ENCODE peak calls at places on chromosomes 7 and 10, in four cellular contexts. Q is MM.1S, P is adipocyte, V is K562. B is an unnamed sample.

GRCh38 chr7:94366827-94367226 is 27.9 kb upstream of the COL1A2 start:
- DNase-seq in Q (no peak), P (no peak), V (no peak), B (no peak)

GRCh38 chr7:44208085-44208484 is 7.3 kb downstream of the YKT6 start:
- DNase-seq in Q (no peak), P (no peak), V (no peak), B (no peak)

GRCh38 chr10:34217524-34217923 is 597.6 kb downstream of the PARD3 start:
- DNase-seq in Q (no peak), P (peak), V (no peak), B (no peak)

GRCh38 chr10:47256753-47257336 is 43.2 kb upstream of the GDF10 start:
- DNase-seq in Q (no peak), P (no peak), V (no peak), B (no peak)

GRCh38 chr7:80445351-80445750 is 66.5 kb downstream of the GNAT3 start:
- DNase-seq in Q (no peak), P (no peak), V (no peak), B (no peak)

GRCh38 chr10:8331387-8331786 is 276.9 kb downstream of the GATA3 start:
- DNase-seq in Q (no peak), P (no peak), V (no peak), B (no peak)

GRCh38 chr7:100477871-100478248 is 1.2 kb downstream of the TSC22D4 start:
- DNase-seq in Q (no peak), P (peak), V (peak), B (no peak)

GRCh38 chr7:15709978-15710377 is 23.5 kb upstream of the MEOX2 start:
- DNase-seq in Q (no peak), P (no peak), V (no peak), B (no peak)

GRCh38 chr10:14751576-14752330 is 22.9 kb downstream of the FAM107B start:
- DNase-seq in Q (no peak), P (peak), V (no peak), B (peak)

GRCh38 chr7:140039071-140039470 is 23.7 kb downstream of the PARP12 start:
- DNase-seq in Q (no peak), P (no peak), V (no peak), B (no peak)

GRCh38 chr7:117873056-117873932 is at the start of gene CTTNBP2:
- DNase-seq in Q (peak), P (peak), V (peak), B (peak)

GRCh38 chr7:139623518-139623917 is 100.0 kb downstream of the CLEC2L start:
- DNase-seq in Q (no peak), P (no peak), V (peak), B (no peak)

GRCh38 chr10:114491933-114492332 is 87.6 kb upstream of the AFAP1L2 start:
- DNase-seq in Q (no peak), P (no peak), V (no peak), B (peak)

GRCh38 chr7:98559958-98560357 is 57.1 kb upstream of the NPTX2 start:
- DNase-seq in Q (peak), P (no peak), V (no peak), B (no peak)

GRCh38 chr7:137816696-137817320 is 30.0 kb downstream of the DGKI start:
- DNase-seq in Q (no peak), P (peak), V (no peak), B (peak)

GRCh38 chr7:96989241-96989858 is 16.0 kb upstream of the DLX6 start:
- DNase-seq in Q (no peak), P (no peak), V (no peak), B (no peak)

GRCh38 chr10:5644930-5645329 is 21.5 kb downstream of the ASB13 start:
- DNase-seq in Q (no peak), P (no peak), V (no peak), B (no peak)

GRCh38 chr7:74395745-74396311 is 57.9 kb upstream of the GTF2IRD1 start:
- DNase-seq in Q (no peak), P (no peak), V (no peak), B (no peak)

GRCh38 chr10:76231258-76231934 is 800.0 kb downstream of the LRMDA start:
- DNase-seq in Q (no peak), P (peak), V (no peak), B (no peak)

GRCh38 chr7:78576196-78576595 is 777.6 kb downstream of the PHTF2 start:
- DNase-seq in Q (no peak), P (peak), V (no peak), B (no peak)

GRCh38 chr7:134669845-134670373 is 23.3 kb downstream of the BPGM start:
- DNase-seq in Q (peak), P (peak), V (no peak), B (peak)

GRCh38 chr10:89164080-89164479 is 43.0 kb downstream of the CH25H start:
- DNase-seq in Q (no peak), P (no peak), V (no peak), B (no peak)
- H3K4me3 ChIP-seq in Q (no peak), P (no peak), V (no peak), B (no peak)

DNA sequence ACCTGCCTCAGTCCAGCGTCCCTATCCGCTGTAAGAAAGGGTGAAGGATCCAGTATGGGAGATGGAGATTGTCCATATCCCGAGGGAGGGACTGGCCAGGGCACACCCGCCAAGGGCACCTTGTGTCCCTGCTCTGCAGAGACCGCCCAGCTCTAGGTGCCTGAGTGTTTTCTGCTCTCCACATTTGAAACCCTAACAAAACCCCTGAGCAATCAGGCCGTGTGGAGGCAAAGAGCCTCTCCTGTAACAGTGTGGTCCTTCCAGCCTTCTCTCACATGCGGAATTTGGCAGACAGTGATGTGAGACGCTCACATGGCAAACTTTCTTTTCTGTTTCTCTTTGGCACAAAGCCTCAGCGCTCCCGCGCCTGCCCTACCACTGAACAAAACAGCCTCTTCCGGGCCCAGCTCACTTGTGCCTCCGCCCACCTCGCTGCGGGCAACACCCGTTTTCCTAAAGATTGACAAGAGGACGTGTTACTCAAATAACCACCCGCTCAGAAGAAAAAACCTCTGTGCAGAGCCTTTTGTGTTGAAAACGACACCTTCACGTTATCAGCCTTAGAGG is 514.8 kb downstream of the DNAJB6 start:
- DNase-seq in Q (peak), P (no peak), V (no peak), B (no peak)
- H3K4me3 ChIP-seq in Q (peak), P (no peak), V (no peak), B (no peak)

GRCh38 chr7:120407015-120407414 is 134.0 kb downstream of the KCND2 start:
- DNase-seq in Q (no peak), P (no peak), V (no peak), B (no peak)

GRCh38 chr7:120412665-120413064 is 139.7 kb downstream of the KCND2 start:
- DNase-seq in Q (no peak), P (no peak), V (no peak), B (peak)

GRCh38 chr7:120413164-120413563 is 140.2 kb downstream of the KCND2 start:
- DNase-seq in Q (no peak), P (no peak), V (no peak), B (no peak)

GRCh38 chr7:120412139-120412538 is 139.2 kb downstream of the KCND2 start:
- DNase-seq in Q (no peak), P (no peak), V (no peak), B (no peak)
- H3K4me3 ChIP-seq in Q (no peak), P (no peak), V (no peak), B (no peak)

DNA sequence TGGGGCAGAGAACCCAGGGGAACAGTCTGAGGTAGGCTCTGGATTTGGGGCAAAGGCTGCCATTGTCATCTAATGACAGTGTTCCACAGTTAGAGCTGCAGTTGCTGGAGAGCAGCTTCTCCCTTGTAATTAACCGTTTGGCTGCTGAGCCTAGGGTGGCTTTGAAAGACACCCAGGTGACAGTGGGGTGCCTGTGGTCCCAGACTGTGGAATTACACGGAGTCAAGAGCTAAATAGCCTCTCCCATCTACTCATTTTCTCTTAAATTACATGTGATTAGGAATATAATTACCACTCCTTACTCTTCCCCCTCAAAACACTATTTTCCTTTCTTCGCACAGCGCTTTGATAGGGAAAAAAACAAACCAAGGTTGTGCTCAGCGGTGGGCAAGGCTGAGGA is 44.0 kb downstream of the BAMBI start:
- DNase-seq in Q (no peak), P (no peak), V (no peak), B (no peak)
- H3K4me3 ChIP-seq in Q (no peak), P (no peak), V (no peak), B (no peak)

GRCh38 chr7:1410992-1411391 is 48.3 kb downstream of the MICALL2 start:
- DNase-seq in Q (no peak), P (no peak), V (no peak), B (no peak)

GRCh38 chr7:1413936-1414639 is 45.2 kb downstream of the MICALL2 start:
- DNase-seq in Q (no peak), P (no peak), V (no peak), B (no peak)

GRCh38 chr7:1411414-1411813 is 47.9 kb downstream of the MICALL2 start:
- DNase-seq in Q (no peak), P (no peak), V (no peak), B (no peak)

GRCh38 chr7:1415389-1415990 is 43.8 kb downstream of the MICALL2 start:
- DNase-seq in Q (no peak), P (no peak), V (no peak), B (no peak)

GRCh38 chr7:1412322-1413261 is 46.7 kb downstream of the MICALL2 start:
- DNase-seq in Q (peak), P (peak), V (peak), B (peak)
- H3K4me3 ChIP-seq in Q (peak), P (no peak), V (no peak), B (no peak)

GRCh38 chr7:29080803-29081202 is 65.5 kb downstream of the CPVL start:
- DNase-seq in Q (no peak), P (no peak), V (no peak), B (no peak)

GRCh38 chr7:29086545-29086944 is 59.8 kb downstream of the CPVL start:
- DNase-seq in Q (no peak), P (peak), V (no peak), B (no peak)

GRCh38 chr7:29087840-29088169 is 58.5 kb downstream of the CPVL start:
- DNase-seq in Q (no peak), P (no peak), V (no peak), B (no peak)

DNA sequence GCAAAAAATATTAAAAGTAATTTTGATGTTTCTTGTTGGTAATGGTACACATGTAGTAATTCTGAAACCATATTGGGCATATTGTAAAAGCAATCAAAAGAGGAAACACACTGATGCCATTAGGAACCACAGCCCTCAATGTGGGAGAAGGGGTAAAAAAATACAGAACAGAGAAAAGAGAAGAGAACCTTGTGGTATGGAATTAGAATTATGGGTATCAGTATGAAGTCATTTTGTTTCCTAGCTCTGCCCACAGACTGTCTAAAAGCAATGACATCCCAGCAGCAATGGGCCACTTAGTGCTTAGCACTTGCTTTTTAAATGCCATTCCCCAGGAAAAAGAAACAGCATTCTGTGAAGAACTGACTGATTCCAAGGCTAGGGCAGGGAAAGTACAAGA is 61.5 kb downstream of the CPVL start:
- DNase-seq in Q (peak), P (no peak), V (no peak), B (no peak)
- H3K4me3 ChIP-seq in Q (no peak), P (no peak), V (no peak), B (no peak)

GRCh38 chr7:7764515-7765138 is 46.2 kb upstream of the RPA3 start:
- DNase-seq in Q (peak), P (no peak), V (no peak), B (no peak)

GRCh38 chr7:7757576-7757975 is 39.2 kb upstream of the RPA3 start:
- DNase-seq in Q (no peak), P (no peak), V (no peak), B (no peak)

GRCh38 chr7:7761974-7762769 is 43.8 kb upstream of the RPA3 start:
- DNase-seq in Q (peak), P (peak), V (no peak), B (peak)

GRCh38 chr7:7765422-7765821 is 47.0 kb upstream of the RPA3 start:
- DNase-seq in Q (peak), P (no peak), V (no peak), B (no peak)

GRCh38 chr7:7761340-7761973 is 43.0 kb upstream of the RPA3 start:
- DNase-seq in Q (peak), P (peak), V (peak), B (peak)
- H3K4me3 ChIP-seq in Q (peak), P (peak), V (no peak), B (peak)

DNA sequence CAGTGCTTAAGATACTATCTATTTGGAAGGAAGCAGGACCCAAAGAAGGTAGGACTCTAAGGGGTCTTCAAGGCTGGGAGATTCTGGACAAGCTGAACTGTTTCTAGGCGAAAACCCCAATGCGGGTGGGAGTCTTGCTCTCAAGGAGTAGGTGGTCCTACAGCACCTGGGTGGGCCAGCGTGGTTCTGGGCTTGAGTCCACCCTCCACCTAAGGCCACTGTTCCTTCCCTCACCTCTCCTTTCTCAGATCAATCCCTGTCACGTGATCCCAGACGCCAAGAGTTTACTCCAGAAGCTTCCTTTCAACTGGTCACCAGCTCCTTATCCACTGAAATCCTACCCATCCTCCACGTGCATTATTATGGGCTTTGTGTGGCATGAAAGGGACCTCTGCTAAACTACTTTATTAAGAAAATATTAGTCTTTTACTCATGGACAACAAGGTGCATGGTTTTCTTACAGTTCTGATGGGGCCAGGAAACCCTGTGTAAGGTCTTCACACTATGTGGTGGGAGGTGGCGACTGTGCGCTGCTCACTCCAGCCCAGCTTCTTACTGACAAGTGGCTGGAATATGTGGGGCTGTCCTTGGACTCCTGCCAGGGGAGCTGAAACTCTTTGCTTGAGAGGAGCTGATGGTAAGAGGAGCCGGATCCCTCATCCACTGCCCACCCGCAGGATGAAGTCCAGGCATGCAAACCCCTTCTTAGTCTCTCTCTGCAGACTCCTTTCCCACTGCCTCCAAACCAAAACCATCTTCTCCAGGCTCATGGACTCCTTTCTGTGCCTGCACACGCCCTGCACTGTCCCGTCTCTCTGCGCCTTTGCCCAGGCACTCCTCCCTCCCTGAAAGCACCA is 1.6 kb downstream of the ZNF746 start:
- DNase-seq in Q (no peak), P (peak), V (no peak), B (peak)
- H3K4me3 ChIP-seq in Q (peak), P (peak), V (peak), B (peak)

GRCh38 chr10:78357673-78358206 is 324.1 kb downstream of the RPS24 start:
- DNase-seq in Q (no peak), P (no peak), V (no peak), B (peak)

GRCh38 chr10:78358406-78358805 is 324.7 kb downstream of the RPS24 start:
- DNase-seq in Q (no peak), P (no peak), V (no peak), B (no peak)

GRCh38 chr10:78358982-78359381 is 325.3 kb downstream of the RPS24 start:
- DNase-seq in Q (no peak), P (no peak), V (no peak), B (no peak)

GRCh38 chr10:78356291-78356915 is 322.7 kb downstream of the RPS24 start:
- DNase-seq in Q (no peak), P (no peak), V (no peak), B (no peak)

GRCh38 chr10:78357027-78357672 is 323.5 kb downstream of the RPS24 start:
- DNase-seq in Q (no peak), P (no peak), V (no peak), B (peak)
- H3K4me3 ChIP-seq in Q (no peak), P (no peak), V (no peak), B (no peak)

B was measured in fibroblast of the aortic adventitia.